ENCODE peak calls at places on chromosomes 13 and 19, in ten cellular contexts. L is activated T-cell treated with anti-CD3 and anti-CD28 coated beads for 1 hour; B is activated CD4-positive, alpha-beta T cell treated with anti-CD3 and anti-CD28 coated beads, Interleukin-2, amount 50 U/mL, for 24 hours; D is activated naive CD8-positive, alpha-beta T cell treated with anti-CD3 and anti-CD28 coated beads for 36 hours; N is NCI-H446; M is GDM1; V is iPS-NIHi11; E is T-helper 2 cell; G is activated T-helper 1 cell treated with anti-CD3 and anti-CD28 coated beads, Interleukin-2, amount 50 U/mL, for 16 hours; F is activated CD8-positive, alpha-beta memory T cell treated with anti-CD3 and anti-CD28 coated beads for 48 hours. T is an unnamed sample.

GRCh38 chr13:23428183-23428528 is 5.3 kb downstream of the SACS start:
- DNase-seq in L (no peak), B (no peak), D (no peak), N (no peak), M (no peak), V (no peak), E (no peak), G (no peak), F (no peak), T (no peak)

GRCh38 chr13:43766766-43767165 is 20.0 kb downstream of the ENOX1 start:
- DNase-seq in L (no peak), B (no peak), D (no peak), N (peak; percentile 64), M (no peak), V (no peak), E (no peak), G (no peak), F (no peak), T (no peak)

GRCh38 chr13:70188567-70188966 is 80.3 kb upstream of the KLHL1 start:
- DNase-seq in L (no peak), B (no peak), D (no peak), N (peak; percentile 16), M (no peak), V (no peak), E (no peak), G (no peak), F (no peak), T (no peak)

GRCh38 chr19:18172331-18173053 is 1.1 kb upstream of the IFI30 start:
- DNase-seq in L (no peak), B (no peak), D (no peak), N (no peak), M (no peak), V (no peak), E (no peak), G (no peak), F (no peak), T (peak; percentile 20)

GRCh38 chr19:38417544-38418506 is 8.2 kb downstream of the RASGRP4 start:
- DNase-seq in L (peak; percentile 18), B (no peak), D (peak; percentile 64), N (no peak), M (no peak), V (peak; percentile 89), E (peak; percentile 46), G (no peak), F (no peak), T (no peak)

GRCh38 chr13:106756446-106756845 is 188.5 kb upstream of the ARGLU1 start:
- DNase-seq in L (no peak), B (no peak), D (no peak), N (no peak), M (no peak), V (no peak), E (no peak), G (no peak), F (no peak), T (no peak)

GRCh38 chr19:46661735-46662592 is 982 bp upstream of the DACT3 start:
- DNase-seq in L (peak; percentile 62), B (peak; percentile 57), D (peak; percentile 80), N (peak; percentile 86), M (peak; percentile 71), V (peak; percentile 79), E (peak; percentile 63), G (peak; percentile 44), F (peak; percentile 51), T (peak; percentile 76)

GRCh38 chr13:21212138-21212775 is 35.8 kb downstream of the MRPL57 start:
- DNase-seq in L (no peak), B (no peak), D (no peak), N (no peak), M (no peak), V (no peak), E (no peak), G (no peak), F (no peak), T (no peak)

GRCh38 chr19:40605201-40605971 is 4.2 kb downstream of the LTBP4 start:
- DNase-seq in L (peak; percentile 67), B (peak; percentile 58), D (peak; percentile 81), N (peak; percentile 59), M (peak; percentile 47), V (peak; percentile 39), E (peak; percentile 60), G (peak; percentile 71), F (no peak), T (peak; percentile 78)

GRCh38 chr19:48394331-48395169 is 1.1 kb downstream of the GRIN2D start:
- DNase-seq in L (no peak), B (no peak), D (no peak), N (no peak), M (no peak), V (no peak), E (no peak), G (no peak), F (no peak), T (no peak)

GRCh38 chr13:71540098-71540497 is 326.9 kb downstream of the DACH1 start:
- DNase-seq in L (no peak), B (no peak), D (no peak), N (no peak), M (no peak), V (no peak), E (no peak), G (no peak), F (no peak), T (no peak)

GRCh38 chr19:2475018-2475701 is 767 bp upstream of the GADD45B start:
- DNase-seq in L (peak; percentile 43), B (peak; percentile 59), D (peak; percentile 83), N (no peak), M (peak; percentile 49), V (peak; percentile 35), E (peak; percentile 47), G (peak; percentile 21), F (peak; percentile 41), T (peak; percentile 54)

GRCh38 chr13:75326173-75327131 is 155.5 kb downstream of the TBC1D4 start:
- DNase-seq in L (peak; percentile 33), B (peak; percentile 30), D (peak; percentile 68), N (no peak), M (no peak), V (no peak), E (peak; percentile 32), G (peak; percentile 17), F (peak; percentile 22), T (peak; percentile 36)

GRCh38 chr19:42323852-42324654 is 1.4 kb upstream of the MEGF8 start:
- DNase-seq in L (no peak), B (no peak), D (peak; percentile 30), N (no peak), M (no peak), V (peak; percentile 53), E (no peak), G (no peak), F (no peak), T (peak; percentile 54)

GRCh38 chr13:43348397-43348796 is 325.0 kb downstream of the DNAJC15 start:
- DNase-seq in L (no peak), B (no peak), D (no peak), N (no peak), M (no peak), V (no peak), E (no peak), G (no peak), F (no peak), T (no peak)

GRCh38 chr13:114067381-114067885 is 65.0 kb downstream of the RASA3 start:
- DNase-seq in L (no peak), B (peak; percentile 21), D (peak; percentile 61), N (no peak), M (peak; percentile 42), V (no peak), E (peak; percentile 31), G (no peak), F (no peak), T (no peak)

GRCh38 chr13:19960673-19961015 is 2.1 kb downstream of the ZMYM2 start:
- DNase-seq in L (no peak), B (no peak), D (no peak), N (no peak), M (no peak), V (no peak), E (no peak), G (no peak), F (no peak), T (no peak)

T was measured in SK-N-SH.